ENCODE peak calls at places on chromosome 1, in six cellular contexts. One of them, this sample, is unnamed.

GRCh38 chr1:119099775-119100174 is 40.7 kb downstream of the WARS2 start:
- DNase-seq in cardiac fibroblast: no peak
- DNase-seq in fibroblast of pulmonary artery: no peak
- DNase-seq in foreskin fibroblast: peak
- DNase-seq in fibroblast of lung: no peak
- DNase-seq in kidney: no peak
- DNase-seq in this sample: no peak

GRCh38 chr1:45669859-45670655 is 16.3 kb downstream of the GPBP1L1 start:
- DNase-seq in fibroblast of pulmonary artery: no peak
- DNase-seq in cardiac fibroblast: no peak
- DNase-seq in kidney: no peak
- DNase-seq in foreskin fibroblast: peak
- DNase-seq in fibroblast of lung: peak
- DNase-seq in this sample: no peak

GRCh38 chr1:209202826-209203439 is 380.6 kb upstream of the CAMK1G start:
- DNase-seq in kidney: no peak
- DNase-seq in fibroblast of pulmonary artery: peak
- DNase-seq in fibroblast of lung: peak
- DNase-seq in cardiac fibroblast: peak
- DNase-seq in foreskin fibroblast: peak
- DNase-seq in this sample: no peak

GRCh38 chr1:41751804-41752513 is 166.8 kb downstream of the HIVEP3 start:
- DNase-seq in fibroblast of pulmonary artery: peak
- DNase-seq in foreskin fibroblast: peak
- DNase-seq in fibroblast of lung: peak
- DNase-seq in kidney: no peak
- DNase-seq in cardiac fibroblast: peak
- DNase-seq in this sample: no peak

GRCh38 chr1:5836776-5837440 is 155.3 kb downstream of the NPHP4 start:
- DNase-seq in kidney: peak
- DNase-seq in cardiac fibroblast: no peak
- DNase-seq in fibroblast of lung: no peak
- DNase-seq in foreskin fibroblast: no peak
- DNase-seq in fibroblast of pulmonary artery: no peak
- DNase-seq in this sample: no peak

GRCh38 chr1:13930151-13930550 is 230.2 kb downstream of the PRDM2 start:
- DNase-seq in cardiac fibroblast: no peak
- DNase-seq in foreskin fibroblast: peak
- DNase-seq in fibroblast of pulmonary artery: peak
- DNase-seq in kidney: no peak
- DNase-seq in fibroblast of lung: no peak
- DNase-seq in this sample: no peak

GRCh38 chr1:80445021-80445420 is 1355.7 kb upstream of the ADGRL2 start:
- DNase-seq in fibroblast of lung: peak
- DNase-seq in cardiac fibroblast: no peak
- DNase-seq in foreskin fibroblast: peak
- DNase-seq in kidney: no peak
- DNase-seq in fibroblast of pulmonary artery: peak
- DNase-seq in this sample: no peak

GRCh38 chr1:205442051-205442721 is 13.7 kb downstream of the BLACAT1 start:
- DNase-seq in kidney: peak
- DNase-seq in fibroblast of pulmonary artery: no peak
- DNase-seq in fibroblast of lung: no peak
- DNase-seq in foreskin fibroblast: no peak
- DNase-seq in cardiac fibroblast: no peak
- DNase-seq in this sample: no peak

DNA sequence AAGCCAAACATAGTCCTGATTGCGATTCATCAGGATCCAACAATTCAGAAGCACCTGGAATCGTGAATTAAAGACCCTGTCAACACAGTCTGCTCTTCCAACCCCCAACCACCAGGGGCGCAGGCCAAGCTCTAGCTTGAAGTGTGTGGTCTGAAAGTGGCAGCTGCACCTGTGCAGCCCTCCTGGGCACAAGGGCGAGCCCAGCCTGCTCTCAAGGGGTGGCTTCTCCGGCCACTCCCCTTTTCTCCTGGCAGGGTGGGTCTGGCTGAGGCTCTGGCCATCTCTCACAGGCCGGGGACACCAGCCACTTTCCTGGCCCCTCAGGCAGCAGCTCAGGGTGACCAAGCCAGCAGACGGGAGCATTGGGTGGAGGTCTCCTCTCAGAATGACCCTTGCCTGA is 62.3 kb downstream of the SLC66A1 start:
- DNase-seq in fibroblast of pulmonary artery: no peak
- DNase-seq in kidney: no peak
- DNase-seq in cardiac fibroblast: no peak
- DNase-seq in foreskin fibroblast: no peak
- DNase-seq in fibroblast of lung: no peak
- DNase-seq in this sample: no peak
- TF ChIP-seq CTCF in fibroblast of pulmonary artery: peak
- TF ChIP-seq CTCF in kidney: no peak
- TF ChIP-seq CTCF in cardiac fibroblast: peak
- TF ChIP-seq CTCF in foreskin fibroblast: peak
- TF ChIP-seq CTCF in fibroblast of lung: no peak
- TF ChIP-seq CTCF in this sample: peak

GRCh38 chr1:31795801-31796621 is 19.8 kb downstream of the SPOCD1 start:
- DNase-seq in foreskin fibroblast: peak
- DNase-seq in fibroblast of pulmonary artery: peak
- DNase-seq in fibroblast of lung: peak
- DNase-seq in cardiac fibroblast: peak
- DNase-seq in kidney: peak
- DNase-seq in this sample: peak

GRCh38 chr1:31798086-31798432 is 17.8 kb downstream of the SPOCD1 start:
- DNase-seq in cardiac fibroblast: no peak
- DNase-seq in fibroblast of pulmonary artery: no peak
- DNase-seq in foreskin fibroblast: peak
- DNase-seq in kidney: peak
- DNase-seq in fibroblast of lung: no peak
- DNase-seq in this sample: no peak

GRCh38 chr1:31796707-31797106 is 19.1 kb downstream of the SPOCD1 start:
- DNase-seq in kidney: no peak
- DNase-seq in fibroblast of pulmonary artery: no peak
- DNase-seq in cardiac fibroblast: no peak
- DNase-seq in fibroblast of lung: peak
- DNase-seq in foreskin fibroblast: no peak
- DNase-seq in this sample: no peak

GRCh38 chr1:31798433-31799195 is 17.2 kb downstream of the SPOCD1 start:
- DNase-seq in fibroblast of pulmonary artery: peak
- DNase-seq in kidney: peak
- DNase-seq in fibroblast of lung: peak
- DNase-seq in cardiac fibroblast: peak
- DNase-seq in foreskin fibroblast: peak
- DNase-seq in this sample: peak

GRCh38 chr1:31797216-31797615 is 18.6 kb downstream of the SPOCD1 start:
- DNase-seq in fibroblast of lung: no peak
- DNase-seq in foreskin fibroblast: no peak
- DNase-seq in kidney: no peak
- DNase-seq in cardiac fibroblast: no peak
- DNase-seq in fibroblast of pulmonary artery: no peak
- DNase-seq in this sample: no peak
- H3K4me3 ChIP-seq in fibroblast of lung: peak
- H3K4me3 ChIP-seq in foreskin fibroblast: peak
- H3K4me3 ChIP-seq in kidney: no peak
- H3K4me3 ChIP-seq in cardiac fibroblast: peak
- H3K4me3 ChIP-seq in fibroblast of pulmonary artery: peak
- H3K4me3 ChIP-seq in this sample: peak

DNA sequence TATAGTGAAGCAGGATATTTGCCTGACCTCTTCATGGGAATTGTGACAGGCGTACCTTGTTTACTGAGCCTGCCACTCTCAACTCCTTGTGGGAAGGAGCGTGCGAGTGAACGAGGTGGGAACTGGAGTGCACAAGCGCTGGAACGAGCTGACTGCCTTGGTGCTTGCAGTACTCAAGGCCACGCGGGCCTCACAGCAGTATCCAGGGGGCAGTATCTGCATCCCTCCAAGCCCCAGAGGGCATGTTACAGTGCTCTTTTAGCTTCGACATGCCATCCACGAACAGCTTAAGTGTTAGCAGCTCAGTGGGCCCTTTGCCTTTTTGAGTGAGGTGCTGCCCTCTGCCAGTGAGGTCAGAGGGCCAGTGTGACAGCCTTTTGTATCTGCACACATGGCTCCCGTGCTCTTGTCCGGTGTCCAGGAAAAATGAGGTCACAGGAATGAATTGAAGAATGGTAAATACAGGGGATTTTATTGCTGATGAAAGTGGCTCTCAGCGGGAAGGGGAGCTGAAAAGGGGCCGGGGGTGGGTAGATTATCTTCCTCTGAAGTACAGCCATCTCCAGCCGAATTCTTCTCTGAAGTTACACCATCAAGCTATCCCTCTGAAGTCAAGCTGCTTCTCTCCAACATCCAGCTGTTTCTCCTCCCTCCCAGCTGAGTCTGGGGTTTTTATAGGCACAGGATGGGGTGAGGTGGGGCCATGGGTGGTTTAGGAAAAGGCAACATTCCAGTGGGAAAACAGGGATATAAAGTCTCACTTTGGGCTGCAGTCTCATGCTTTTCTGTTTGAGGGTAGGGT is 69.3 kb downstream of the EPB41 start:
- DNase-seq in foreskin fibroblast: no peak
- DNase-seq in kidney: no peak
- DNase-seq in fibroblast of pulmonary artery: no peak
- DNase-seq in cardiac fibroblast: no peak
- DNase-seq in fibroblast of lung: no peak
- DNase-seq in this sample: no peak
- TF ChIP-seq CTCF in foreskin fibroblast: no peak
- TF ChIP-seq CTCF in kidney: no peak
- TF ChIP-seq CTCF in fibroblast of pulmonary artery: no peak
- TF ChIP-seq CTCF in cardiac fibroblast: no peak
- TF ChIP-seq CTCF in fibroblast of lung: no peak
- TF ChIP-seq CTCF in this sample: no peak

DNA sequence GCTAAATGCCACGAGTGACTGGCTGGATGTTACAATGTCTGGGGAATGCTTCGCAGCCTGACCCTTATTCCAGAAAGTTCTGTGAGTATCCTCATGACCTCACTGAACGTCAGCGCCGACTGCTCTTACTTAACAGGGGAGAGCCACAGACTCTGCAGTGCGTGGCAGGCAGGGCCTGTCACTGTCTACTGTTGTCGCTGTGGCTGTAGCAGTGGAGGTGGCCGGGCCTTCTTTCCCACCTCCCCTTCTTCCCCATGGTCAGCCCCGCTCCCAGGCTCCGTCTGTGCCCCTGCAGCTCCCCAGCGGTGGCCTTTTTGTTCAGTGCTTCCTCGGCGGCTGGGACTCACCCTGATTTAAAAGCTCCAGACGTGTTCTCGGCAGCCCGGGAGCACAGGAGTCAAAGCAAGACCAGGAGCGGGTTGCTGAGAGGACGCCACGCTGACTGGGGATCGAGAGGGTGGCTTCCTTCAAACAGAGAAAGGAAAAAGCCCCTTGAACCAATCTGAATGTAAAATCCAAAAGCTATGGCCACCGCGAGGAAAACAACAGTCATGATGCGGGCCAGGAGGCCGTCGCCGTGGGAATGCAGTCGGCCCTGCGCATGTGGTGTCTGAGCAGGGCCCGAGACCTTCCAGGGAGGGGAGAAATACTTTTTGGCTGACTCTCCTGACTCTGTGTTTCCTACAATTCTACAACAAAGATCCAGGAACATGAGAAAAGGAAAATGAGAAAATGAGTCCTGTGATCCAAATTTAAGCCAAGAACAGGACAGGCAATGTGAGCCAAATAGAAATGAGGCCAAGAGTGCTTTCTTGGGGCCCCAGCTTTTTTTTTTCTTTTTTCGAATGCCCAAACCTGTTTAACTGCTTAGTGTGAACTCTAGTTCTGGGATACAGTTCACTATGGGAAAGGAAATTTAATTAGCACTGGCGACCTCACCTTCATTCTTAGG is 52.5 kb upstream of the TARBP1 start:
- DNase-seq in kidney: peak
- DNase-seq in fibroblast of lung: peak
- DNase-seq in cardiac fibroblast: peak
- DNase-seq in fibroblast of pulmonary artery: peak
- DNase-seq in foreskin fibroblast: peak
- DNase-seq in this sample: no peak
- H3K4me3 ChIP-seq in kidney: no peak
- H3K4me3 ChIP-seq in fibroblast of lung: no peak
- H3K4me3 ChIP-seq in cardiac fibroblast: peak
- H3K4me3 ChIP-seq in fibroblast of pulmonary artery: peak
- H3K4me3 ChIP-seq in foreskin fibroblast: peak
- H3K4me3 ChIP-seq in this sample: no peak

GRCh38 chr1:226687476-226687875 is 51.6 kb downstream of the ITPKB start:
- DNase-seq in fibroblast of lung: no peak
- DNase-seq in kidney: no peak
- DNase-seq in foreskin fibroblast: no peak
- DNase-seq in fibroblast of pulmonary artery: no peak
- DNase-seq in cardiac fibroblast: no peak
- DNase-seq in this sample: no peak
- TF ChIP-seq CTCF in fibroblast of lung: no peak
- TF ChIP-seq CTCF in kidney: no peak
- TF ChIP-seq CTCF in foreskin fibroblast: no peak
- TF ChIP-seq CTCF in fibroblast of pulmonary artery: no peak
- TF ChIP-seq CTCF in cardiac fibroblast: no peak
- TF ChIP-seq CTCF in this sample: peak

GRCh38 chr1:164565356-164565755 is 6.4 kb downstream of the PBX1 start:
- DNase-seq in fibroblast of lung: peak
- DNase-seq in cardiac fibroblast: no peak
- DNase-seq in fibroblast of pulmonary artery: no peak
- DNase-seq in kidney: no peak
- DNase-seq in foreskin fibroblast: no peak
- DNase-seq in this sample: no peak
- H3K4me3 ChIP-seq in fibroblast of lung: peak
- H3K4me3 ChIP-seq in cardiac fibroblast: no peak
- H3K4me3 ChIP-seq in fibroblast of pulmonary artery: peak
- H3K4me3 ChIP-seq in kidney: peak
- H3K4me3 ChIP-seq in foreskin fibroblast: peak
- H3K4me3 ChIP-seq in this sample: peak

This sample was measured in HFF-Myc.